ENCODE peak calls at places on chromosomes 6 and 20, in seven cellular contexts. One of them, this sample, is unnamed.

GRCh38 chr6:63677282-63677681 is 41.7 kb downstream of the PHF3 start:
- DNase-seq in tibial nerve: no peak
- DNase-seq in ovary: no peak
- DNase-seq in sigmoid colon: no peak
- DNase-seq in H1: no peak
- DNase-seq in suprapubic skin: no peak
- DNase-seq in A549: no peak
- DNase-seq in this sample: no peak

GRCh38 chr6:99960027-99960426 is 34.0 kb downstream of the MCHR2 start:
- DNase-seq in suprapubic skin: no peak
- DNase-seq in tibial nerve: no peak
- DNase-seq in A549: no peak
- DNase-seq in sigmoid colon: no peak
- DNase-seq in ovary: no peak
- DNase-seq in H1: no peak
- DNase-seq in this sample: no peak

GRCh38 chr6:129748212-129748900 is 38.4 kb upstream of the ARHGAP18 start:
- DNase-seq in sigmoid colon: no peak
- DNase-seq in H1: no peak
- DNase-seq in A549: no peak
- DNase-seq in ovary: no peak
- DNase-seq in suprapubic skin: no peak
- DNase-seq in tibial nerve: peak; percentile 11
- DNase-seq in this sample: no peak

GRCh38 chr20:25136643-25137559 is 55.0 kb upstream of the VSX1 start:
- DNase-seq in tibial nerve: peak; percentile 36
- DNase-seq in sigmoid colon: peak; percentile 88
- DNase-seq in ovary: peak; percentile 51
- DNase-seq in suprapubic skin: no peak
- DNase-seq in H1: no peak
- DNase-seq in A549: peak; percentile 90
- DNase-seq in this sample: no peak

GRCh38 chr6:157548635-157549467 is 167.9 kb downstream of the ZDHHC14 start:
- DNase-seq in H1: no peak
- DNase-seq in ovary: no peak
- DNase-seq in tibial nerve: no peak
- DNase-seq in A549: no peak
- DNase-seq in sigmoid colon: no peak
- DNase-seq in suprapubic skin: no peak
- DNase-seq in this sample: no peak

GRCh38 chr20:16771204-16771603 is 23.0 kb downstream of the OTOR start:
- DNase-seq in suprapubic skin: no peak
- DNase-seq in tibial nerve: no peak
- DNase-seq in H1: no peak
- DNase-seq in sigmoid colon: no peak
- DNase-seq in ovary: no peak
- DNase-seq in A549: no peak
- DNase-seq in this sample: no peak

GRCh38 chr6:6026513-6027205 is 19.9 kb upstream of the NRN1 start:
- DNase-seq in suprapubic skin: no peak
- DNase-seq in ovary: no peak
- DNase-seq in H1: no peak
- DNase-seq in A549: no peak
- DNase-seq in tibial nerve: no peak
- DNase-seq in sigmoid colon: no peak
- DNase-seq in this sample: no peak

GRCh38 chr6:46098678-46099077 is 31.1 kb upstream of the ENPP4 start:
- DNase-seq in ovary: no peak
- DNase-seq in H1: no peak
- DNase-seq in sigmoid colon: no peak
- DNase-seq in suprapubic skin: peak; percentile 79
- DNase-seq in tibial nerve: no peak
- DNase-seq in A549: no peak
- DNase-seq in this sample: no peak

GRCh38 chr6:141463237-141463977 is 669.3 kb upstream of the GJE1 start:
- DNase-seq in sigmoid colon: no peak
- DNase-seq in H1: no peak
- DNase-seq in suprapubic skin: no peak
- DNase-seq in tibial nerve: no peak
- DNase-seq in ovary: no peak
- DNase-seq in A549: no peak
- DNase-seq in this sample: no peak

GRCh38 chr6:25816252-25816651 is 15.6 kb downstream of the SLC17A1 start:
- DNase-seq in tibial nerve: no peak
- DNase-seq in H1: no peak
- DNase-seq in A549: no peak
- DNase-seq in sigmoid colon: no peak
- DNase-seq in suprapubic skin: no peak
- DNase-seq in ovary: no peak
- DNase-seq in this sample: no peak

GRCh38 chr20:50762435-50763201 is 31.2 kb downstream of the PARD6B start:
- DNase-seq in ovary: peak; percentile 69
- DNase-seq in suprapubic skin: no peak
- DNase-seq in sigmoid colon: peak; percentile 96
- DNase-seq in H1: no peak
- DNase-seq in tibial nerve: no peak
- DNase-seq in A549: peak; percentile 91
- DNase-seq in this sample: no peak

GRCh38 chr20:53865905-53866786 is 204.2 kb downstream of the BCAS1 start:
- DNase-seq in H1: no peak
- DNase-seq in A549: peak; percentile 81
- DNase-seq in ovary: no peak
- DNase-seq in tibial nerve: peak; percentile 23
- DNase-seq in suprapubic skin: no peak
- DNase-seq in sigmoid colon: peak; percentile 68
- DNase-seq in this sample: no peak

GRCh38 chr20:17172826-17173420 is 53.9 kb upstream of the PCSK2 start:
- DNase-seq in sigmoid colon: no peak
- DNase-seq in tibial nerve: no peak
- DNase-seq in H1: no peak
- DNase-seq in A549: no peak
- DNase-seq in ovary: no peak
- DNase-seq in suprapubic skin: no peak
- DNase-seq in this sample: no peak

GRCh38 chr6:109484161-109484560 is 1.1 kb upstream of the ZBTB24 start:
- DNase-seq in tibial nerve: no peak
- DNase-seq in H1: no peak
- DNase-seq in sigmoid colon: no peak
- DNase-seq in suprapubic skin: no peak
- DNase-seq in ovary: no peak
- DNase-seq in A549: no peak
- DNase-seq in this sample: no peak

GRCh38 chr6:127182501-127182900 is 64.0 kb downstream of the RSPO3 start:
- DNase-seq in sigmoid colon: no peak
- DNase-seq in H1: no peak
- DNase-seq in A549: no peak
- DNase-seq in tibial nerve: no peak
- DNase-seq in suprapubic skin: no peak
- DNase-seq in ovary: no peak
- DNase-seq in this sample: no peak

GRCh38 chr20:43459022-43459942 is 1.6 kb downstream of the SRSF6 start:
- DNase-seq in ovary: peak; percentile 59
- DNase-seq in A549: peak; percentile 45
- DNase-seq in suprapubic skin: peak; percentile 29
- DNase-seq in H1: no peak
- DNase-seq in tibial nerve: peak; percentile 24
- DNase-seq in sigmoid colon: no peak
- DNase-seq in this sample: no peak

GRCh38 chr6:157158897-157159296 is 164.4 kb downstream of the TMEM242 start:
- DNase-seq in tibial nerve: no peak
- DNase-seq in H1: no peak
- DNase-seq in A549: no peak
- DNase-seq in ovary: no peak
- DNase-seq in suprapubic skin: no peak
- DNase-seq in sigmoid colon: no peak
- DNase-seq in this sample: no peak

GRCh38 chr6:16684896-16685554 is 76.2 kb downstream of the ATXN1 start:
- DNase-seq in A549: peak; percentile 55
- DNase-seq in ovary: no peak
- DNase-seq in H1: no peak
- DNase-seq in tibial nerve: no peak
- DNase-seq in suprapubic skin: no peak
- DNase-seq in sigmoid colon: no peak
- DNase-seq in this sample: no peak

GRCh38 chr6:115891111-115891669 is 169.5 kb downstream of the FRK start:
- DNase-seq in A549: peak; percentile 21
- DNase-seq in H1: no peak
- DNase-seq in suprapubic skin: no peak
- DNase-seq in tibial nerve: no peak
- DNase-seq in sigmoid colon: no peak
- DNase-seq in ovary: no peak
- DNase-seq in this sample: no peak

GRCh38 chr6:18976091-18976490 is 588.9 kb downstream of the RNF144B start:
- DNase-seq in A549: no peak
- DNase-seq in suprapubic skin: no peak
- DNase-seq in tibial nerve: no peak
- DNase-seq in ovary: no peak
- DNase-seq in sigmoid colon: no peak
- DNase-seq in H1: no peak
- DNase-seq in this sample: no peak

GRCh38 chr6:165446331-165446730 is 136.9 kb upstream of the C6orf118 start:
- DNase-seq in sigmoid colon: no peak
- DNase-seq in A549: no peak
- DNase-seq in suprapubic skin: no peak
- DNase-seq in tibial nerve: no peak
- DNase-seq in ovary: no peak
- DNase-seq in H1: no peak
- DNase-seq in this sample: no peak

GRCh38 chr6:66421570-66421969 is 714.5 kb upstream of the EYS start:
- DNase-seq in sigmoid colon: no peak
- DNase-seq in tibial nerve: no peak
- DNase-seq in suprapubic skin: no peak
- DNase-seq in ovary: no peak
- DNase-seq in A549: peak; percentile 1
- DNase-seq in H1: no peak
- DNase-seq in this sample: no peak

GRCh38 chr6:138800377-138801150 is 4.7 kb downstream of the ECT2L start:
- DNase-seq in A549: no peak
- DNase-seq in H1: peak; percentile 29
- DNase-seq in tibial nerve: no peak
- DNase-seq in ovary: no peak
- DNase-seq in sigmoid colon: no peak
- DNase-seq in suprapubic skin: no peak
- DNase-seq in this sample: no peak
- TF ChIP-seq EP300 in A549: no peak
- TF ChIP-seq EP300 in H1: no peak
- TF ChIP-seq EP300 in tibial nerve: no peak
- TF ChIP-seq EP300 in ovary: no peak
- TF ChIP-seq EP300 in sigmoid colon: no peak
- TF ChIP-seq EP300 in suprapubic skin: no peak
- TF ChIP-seq EP300 in this sample: no peak

GRCh38 chr6:39196648-39197047 is 32.6 kb downstream of the KCNK5 start:
- DNase-seq in sigmoid colon: no peak
- DNase-seq in ovary: no peak
- DNase-seq in tibial nerve: no peak
- DNase-seq in H1: no peak
- DNase-seq in suprapubic skin: no peak
- DNase-seq in A549: no peak
- DNase-seq in this sample: no peak

GRCh38 chr6:39192736-39193135 is 36.5 kb downstream of the KCNK5 start:
- DNase-seq in suprapubic skin: no peak
- DNase-seq in A549: no peak
- DNase-seq in H1: no peak
- DNase-seq in sigmoid colon: no peak
- DNase-seq in tibial nerve: no peak
- DNase-seq in ovary: no peak
- DNase-seq in this sample: no peak

GRCh38 chr6:39193201-39193791 is 36.0 kb downstream of the KCNK5 start:
- DNase-seq in sigmoid colon: peak; percentile 83
- DNase-seq in suprapubic skin: no peak
- DNase-seq in ovary: no peak
- DNase-seq in A549: no peak
- DNase-seq in tibial nerve: no peak
- DNase-seq in H1: no peak
- DNase-seq in this sample: no peak

GRCh38 chr6:39195792-39196385 is 33.4 kb downstream of the KCNK5 start:
- DNase-seq in A549: no peak
- DNase-seq in H1: no peak
- DNase-seq in tibial nerve: no peak
- DNase-seq in suprapubic skin: no peak
- DNase-seq in ovary: no peak
- DNase-seq in sigmoid colon: no peak
- DNase-seq in this sample: no peak

GRCh38 chr6:39194466-39194865 is 34.8 kb downstream of the KCNK5 start:
- DNase-seq in suprapubic skin: no peak
- DNase-seq in ovary: no peak
- DNase-seq in A549: no peak
- DNase-seq in tibial nerve: no peak
- DNase-seq in H1: no peak
- DNase-seq in sigmoid colon: no peak
- DNase-seq in this sample: no peak
- H3K27ac ChIP-seq in suprapubic skin: no peak overlapping the region
- H3K27ac ChIP-seq in ovary: no peak overlapping the region
- H3K27ac ChIP-seq in A549: no peak overlapping the region
- H3K27ac ChIP-seq in tibial nerve: no peak overlapping the region
- H3K27ac ChIP-seq in H1: no peak overlapping the region
- H3K27ac ChIP-seq in sigmoid colon: no peak overlapping the region
- H3K27ac ChIP-seq in this sample: no peak overlapping the region

GRCh38 chr6:106082735-106083398 is 3.3 kb upstream of the PRDM1 start:
- DNase-seq in suprapubic skin: no peak
- DNase-seq in ovary: no peak
- DNase-seq in H1: no peak
- DNase-seq in A549: no peak
- DNase-seq in tibial nerve: no peak
- DNase-seq in sigmoid colon: no peak
- DNase-seq in this sample: peak; percentile 64
- H3K4me1 ChIP-seq in suprapubic skin: peaks cover 30% of the 10 kb centered on the region
- H3K4me1 ChIP-seq in ovary: no peaks in the 10 kb centered on the region
- H3K4me1 ChIP-seq in H1: peaks cover 16% of the 10 kb centered on the region
- H3K4me1 ChIP-seq in A549: peaks cover 31% of the 10 kb centered on the region
- H3K4me1 ChIP-seq in tibial nerve: peaks cover 15% of the 10 kb centered on the region
- H3K4me1 ChIP-seq in sigmoid colon: peaks cover 10% of the 10 kb centered on the region
- H3K4me1 ChIP-seq in this sample: peaks cover 7% of the 10 kb centered on the region

GRCh38 chr20:46361386-46361785 is 45.0 kb downstream of the ELMO2 start:
- DNase-seq in A549: no peak
- DNase-seq in sigmoid colon: no peak
- DNase-seq in H1: no peak
- DNase-seq in ovary: no peak
- DNase-seq in suprapubic skin: no peak
- DNase-seq in tibial nerve: no peak
- DNase-seq in this sample: no peak

GRCh38 chr20:46358336-46359058 is 47.9 kb downstream of the ELMO2 start:
- DNase-seq in tibial nerve: no peak
- DNase-seq in ovary: no peak
- DNase-seq in sigmoid colon: no peak
- DNase-seq in suprapubic skin: no peak
- DNase-seq in A549: no peak
- DNase-seq in H1: no peak
- DNase-seq in this sample: no peak

GRCh38 chr20:46361811-46362210 is 44.6 kb downstream of the ELMO2 start:
- DNase-seq in tibial nerve: no peak
- DNase-seq in sigmoid colon: no peak
- DNase-seq in suprapubic skin: no peak
- DNase-seq in A549: no peak
- DNase-seq in H1: no peak
- DNase-seq in ovary: no peak
- DNase-seq in this sample: no peak

GRCh38 chr20:46357030-46357514 is 48.8 kb upstream of the CDH22 start:
- DNase-seq in H1: no peak
- DNase-seq in sigmoid colon: no peak
- DNase-seq in A549: no peak
- DNase-seq in ovary: peak; percentile 58
- DNase-seq in tibial nerve: no peak
- DNase-seq in suprapubic skin: no peak
- DNase-seq in this sample: no peak

GRCh38 chr20:46359233-46359751 is 47.1 kb downstream of the ELMO2 start:
- DNase-seq in A549: no peak
- DNase-seq in H1: no peak
- DNase-seq in suprapubic skin: no peak
- DNase-seq in sigmoid colon: no peak
- DNase-seq in ovary: no peak
- DNase-seq in tibial nerve: no peak
- DNase-seq in this sample: no peak
- TF ChIP-seq EP300 in A549: no peak
- TF ChIP-seq EP300 in H1: no peak
- TF ChIP-seq EP300 in suprapubic skin: no peak
- TF ChIP-seq EP300 in sigmoid colon: no peak
- TF ChIP-seq EP300 in ovary: no peak
- TF ChIP-seq EP300 in tibial nerve: no peak
- TF ChIP-seq EP300 in this sample: no peak

This sample was measured in esophagus muscularis mucosa.